ENCODE peak calls at places on chromosome X, in nine cellular contexts. I, L, N, Y, K, T, V, G and D are unnamed samples.
A peak's percentile ranks its signal among the peaks of the same experiment; 100 is the strongest.

GRCh38 chrX:135951291-135951690 is 22.5 kb downstream of the MMGT1 start:
- DNase-seq in T (no peak), N (no peak), Y (no peak), K (no peak), G (no peak), L (no peak), V (no peak), I (no peak), D (no peak)

GRCh38 chrX:95346854-95347253 is 1337.8 kb upstream of the DIAPH2 start:
- DNase-seq in I (no peak), V (no peak), K (no peak), T (peak; percentile 1), G (no peak), N (no peak), L (no peak), Y (peak; percentile 25), D (no peak)

GRCh38 chrX:34900691-34901090 is 41.9 kb upstream of the FAM47B start:
- DNase-seq in N (no peak), I (no peak), L (no peak), V (peak; percentile 76), K (no peak), Y (no peak), T (no peak), G (no peak), D (no peak)

GRCh38 chrX:106726485-106727437 is at the start of gene RNF128:
- DNase-seq in T (no peak), L (peak; percentile 3), V (peak; percentile 25), N (no peak), I (peak; percentile 58), K (peak; percentile 78), Y (peak; percentile 65), G (peak; percentile 44), D (peak; percentile 38)

GRCh38 chrX:93673869-93674271 is at the start of gene FAM133A:
- DNase-seq in G (no peak), N (no peak), Y (peak; percentile 22), L (peak; percentile 3), T (no peak), K (no peak), I (no peak), V (peak; percentile 34), D (no peak)

GRCh38 chrX:20906571-20906970 is 467.6 kb upstream of the CNKSR2 start:
- DNase-seq in K (no peak), V (no peak), G (no peak), Y (peak; percentile 82), T (no peak), I (no peak), L (no peak), N (no peak), D (no peak)

GRCh38 chrX:66074920-66075879 is 35.3 kb upstream of the VSIG4 start:
- DNase-seq in G (no peak), I (no peak), N (peak; percentile 12), V (peak; percentile 0), L (peak; percentile 12), K (no peak), Y (no peak), T (no peak), D (no peak)

GRCh38 chrX:120727911-120728310 is 98.1 kb upstream of the C1GALT1C1 start:
- DNase-seq in I (no peak), G (no peak), T (no peak), V (peak; percentile 51), N (no peak), K (no peak), L (no peak), Y (no peak), D (no peak)

GRCh38 chrX:39029221-39029620 is 228.0 kb downstream of the MID1IP1 start:
- DNase-seq in I (no peak), L (no peak), G (no peak), N (no peak), V (no peak), K (no peak), Y (no peak), T (no peak), D (no peak)

GRCh38 chrX:6644411-6644810 is 109.5 kb upstream of the VCX3A start:
- DNase-seq in N (no peak), T (no peak), K (no peak), Y (no peak), V (no peak), L (no peak), G (no peak), I (no peak), D (no peak)

GRCh38 chrX:127317159-127317558 is 497.6 kb downstream of the PRR32 start:
- DNase-seq in T (no peak), I (no peak), V (no peak), K (no peak), Y (no peak), G (no peak), L (no peak), N (no peak), D (no peak)

GRCh38 chrX:77446029-77446585 is 1.1 kb upstream of the FGF16 start:
- DNase-seq in L (no peak), Y (no peak), N (no peak), K (peak; percentile 60), V (no peak), I (peak; percentile 63), G (peak; percentile 29), T (peak; percentile 32), D (no peak)

GRCh38 chrX:34332336-34332735 is 200.2 kb upstream of the FAM47A start:
- DNase-seq in Y (peak; percentile 4), I (no peak), V (no peak), T (no peak), K (no peak), N (no peak), G (no peak), L (no peak), D (no peak)

DNA sequence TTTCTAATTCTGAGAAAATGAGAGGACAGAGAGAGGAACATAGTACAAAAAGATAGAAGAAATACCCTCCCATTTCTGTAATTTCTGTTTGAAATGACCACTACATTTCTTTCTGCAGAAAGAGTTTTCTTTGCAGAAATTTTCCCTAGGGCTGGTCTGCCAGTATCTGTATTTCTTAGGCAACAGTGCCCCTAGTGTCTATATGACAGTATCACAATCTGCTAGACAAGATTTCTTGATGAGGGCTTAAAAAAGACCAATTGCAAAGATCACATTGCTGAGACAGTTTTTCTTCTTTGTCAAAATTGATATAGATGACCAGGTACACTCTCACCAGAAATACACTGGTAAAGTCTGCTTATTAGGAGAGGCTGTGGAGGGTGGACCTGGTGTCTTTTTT is 81.0 kb upstream of the ZDHHC15 start:
- DNase-seq in K (no peak), L (peak; percentile 4), G (no peak), I (no peak), N (no peak), T (peak; percentile 48), V (peak; percentile 19), Y (peak; percentile 20), D (no peak)
- TF ChIP-seq CTCF in K (peak; percentile 73), L (peak; percentile 64), G (peak; percentile 67), I (peak; percentile 40), N (peak; percentile 60), T (peak; percentile 64), V (peak; percentile 34), Y (peak; percentile 17), D (peak; percentile 48)

DNA sequence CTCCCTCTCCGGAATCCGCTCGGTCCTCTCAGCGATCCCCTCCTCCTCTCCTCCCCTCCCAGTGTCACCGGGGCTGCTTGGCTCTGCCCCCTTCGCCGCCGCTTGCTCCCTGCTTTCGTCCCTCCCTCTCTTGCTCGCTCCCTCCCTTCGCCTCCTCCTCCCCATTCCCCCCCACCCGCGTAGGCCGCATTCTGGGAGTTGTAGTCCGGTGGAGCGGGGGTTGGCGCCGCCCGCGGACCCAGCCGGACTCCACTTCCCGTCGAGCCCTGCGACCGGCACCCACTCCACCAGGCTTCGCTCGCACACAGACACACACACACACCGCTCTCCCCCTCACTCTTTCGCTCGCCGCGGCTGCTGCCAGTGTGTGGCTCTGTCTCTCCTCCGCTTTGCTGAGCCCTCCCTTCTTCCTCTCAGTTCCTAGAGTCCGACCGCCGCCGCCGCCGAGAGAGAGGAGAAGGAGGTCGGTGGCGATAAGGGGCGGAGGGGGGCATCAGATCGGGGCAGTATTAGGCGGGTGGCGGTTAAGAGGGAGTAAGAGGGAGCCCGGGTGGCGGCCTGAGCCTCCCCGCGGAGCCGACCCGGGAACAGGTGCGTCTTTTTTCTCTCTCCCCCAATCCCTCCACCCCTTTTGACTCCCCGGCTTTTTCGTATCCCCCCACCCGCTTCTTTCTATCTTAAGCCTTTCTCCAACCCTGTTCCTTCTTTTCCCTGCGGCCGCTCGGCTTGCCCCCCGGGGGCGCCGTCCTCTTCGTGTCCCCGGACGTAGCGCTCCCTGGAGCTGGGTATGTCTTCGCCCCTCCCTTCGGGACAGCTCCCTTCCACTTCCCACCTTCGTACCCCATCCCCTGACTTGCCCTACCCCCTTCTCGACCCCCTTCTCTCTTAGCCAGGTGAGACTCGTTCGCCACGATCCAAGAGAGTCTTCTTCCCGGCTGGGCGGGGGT is at the start of gene BCORL1:
- DNase-seq in T (peak; percentile 96), K (peak; percentile 92), L (peak; percentile 90), Y (peak; percentile 74), V (peak; percentile 96), I (peak; percentile 94), G (peak; percentile 77), N (peak; percentile 79), D (peak; percentile 83)
- TF ChIP-seq CTCF in T (no peak), K (no peak), L (no peak), Y (no peak), V (no peak), I (no peak), G (no peak), N (no peak), D (no peak)

DNA sequence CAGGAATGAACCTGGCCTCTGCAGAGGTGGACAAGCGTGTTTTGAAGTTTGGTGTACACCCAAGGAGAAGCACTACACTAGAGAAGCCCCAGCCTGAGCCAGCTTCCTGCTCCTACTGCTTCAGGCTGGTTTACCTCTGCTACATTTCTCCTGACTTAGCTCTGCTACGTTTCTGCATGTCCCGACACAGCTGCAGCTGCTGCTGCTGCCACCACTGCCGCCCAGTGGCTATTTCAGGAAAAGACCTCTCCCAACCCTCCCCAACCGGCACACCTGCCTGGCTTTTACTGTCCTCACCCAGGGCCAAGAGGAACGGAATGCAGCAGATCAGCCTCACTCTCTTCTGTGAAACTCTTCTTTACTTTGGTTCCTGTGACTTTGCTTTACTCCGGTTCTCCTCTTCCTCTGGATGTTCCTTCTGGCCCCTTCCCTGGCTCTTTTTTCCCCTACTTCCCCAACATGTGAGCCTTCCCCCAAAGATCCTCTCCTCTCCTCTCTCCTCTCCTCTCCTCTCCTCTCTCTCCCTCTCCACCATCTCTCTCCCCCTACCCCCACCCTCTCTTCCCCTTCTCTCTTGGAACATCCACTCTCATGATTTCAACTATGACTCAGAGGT is 3.1 kb upstream of the P2RY4 start:
- DNase-seq in Y (peak; percentile 59), N (no peak), K (peak; percentile 81), V (peak; percentile 48), T (peak; percentile 47), I (no peak), G (peak; percentile 28), L (peak; percentile 5), D (no peak)
- TF ChIP-seq CTCF in Y (peak; percentile 82), N (no peak), K (peak; percentile 72), V (peak; percentile 66), T (peak; percentile 61), I (peak; percentile 43), G (peak; percentile 61), L (peak; percentile 42), D (peak; percentile 66)

DNA sequence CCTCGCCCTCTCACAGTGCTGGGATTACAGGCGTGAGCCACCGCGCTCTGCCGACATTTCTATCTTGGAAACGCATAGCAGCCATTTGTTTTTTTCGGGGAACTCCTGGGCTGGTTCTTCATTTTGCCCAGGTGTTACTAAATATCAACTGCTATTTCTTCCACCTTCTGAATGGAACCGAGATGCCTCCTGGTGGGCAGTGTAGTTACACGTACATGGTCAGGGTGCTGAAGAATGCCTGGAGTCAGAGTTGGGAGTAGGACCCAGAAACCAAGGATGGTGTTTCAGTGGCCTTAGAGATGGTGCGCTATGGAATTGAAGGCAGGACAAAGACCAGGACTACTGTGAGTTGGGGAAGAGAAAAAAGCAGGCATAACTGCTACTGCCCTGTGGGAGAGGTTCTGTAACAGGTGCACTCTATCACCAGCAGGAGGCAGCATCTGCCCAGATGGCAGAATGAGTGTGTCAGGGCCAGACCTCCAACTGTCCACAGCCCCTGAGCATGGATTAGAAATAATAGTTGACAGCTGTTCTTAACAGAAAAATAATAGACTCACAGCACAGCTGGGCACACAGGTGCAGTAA is 81.7 kb downstream of the ZC4H2 start:
- DNase-seq in L (no peak), I (no peak), K (peak; percentile 63), T (peak; percentile 17), V (no peak), G (peak; percentile 14), Y (peak; percentile 13), N (peak; percentile 2), D (no peak)
- TF ChIP-seq CTCF in L (peak; percentile 43), I (no peak), K (peak; percentile 80), T (peak; percentile 74), V (no peak), G (peak; percentile 65), Y (peak; percentile 61), N (peak; percentile 24), D (peak; percentile 23)